ENCODE peak calls at places on chromosome 1, in six cellular contexts. G is ELR; W is HFF-Myc; V is RWPE1; O is mucosa of descending colon; D is stimulated activated CD4-positive, alpha-beta T cell treated with anti-CD3 and anti-CD28 coated beads, Interleukin-15, amount 100 ng/mL, for 1 hour. C is an unnamed sample.

GRCh38 chr1:24707659-24708058 is 37.6 kb upstream of the CLIC4 start:
- DNase-seq in V (no peak), O (no peak), G (peak; percentile 85), D (no peak), W (no peak), C (no peak)

GRCh38 chr1:28112388-28113311 is 24.2 kb upstream of the EYA3 start:
- DNase-seq in V (no peak), O (no peak), D (no peak), W (no peak), G (peak; percentile 98), C (no peak)

GRCh38 chr1:153533689-153534201 is 2.0 kb downstream of the S100A6 start:
- DNase-seq in D (no peak), W (peak; percentile 88), G (peak; percentile 98), V (peak; percentile 94), O (peak; percentile 67), C (peak; percentile 63)

GRCh38 chr1:155321577-155322497 is 1.1 kb downstream of the RUSC1 start:
- DNase-seq in V (no peak), O (peak; percentile 54), G (peak; percentile 16), D (no peak), W (no peak), C (no peak)

GRCh38 chr1:235450886-235451457 is 53.3 kb downstream of the B3GALNT2 start:
- DNase-seq in O (no peak), G (no peak), D (no peak), W (no peak), V (no peak), C (no peak)

GRCh38 chr1:53378932-53379661 is 51.2 kb upstream of the LRP8 start:
- DNase-seq in D (no peak), G (no peak), V (no peak), W (no peak), O (no peak), C (no peak)

GRCh38 chr1:53326598-53327182 is 1.2 kb downstream of the LRP8 start:
- DNase-seq in O (peak; percentile 82), W (no peak), V (peak; percentile 60), D (no peak), G (peak; percentile 53), C (no peak)

GRCh38 chr1:157418231-157418630 is 134.1 kb downstream of the FCRL5 start:
- DNase-seq in V (no peak), O (no peak), D (no peak), G (no peak), W (no peak), C (no peak)

GRCh38 chr1:108877858-108878257 is 1.1 kb downstream of the GPSM2 start:
- DNase-seq in V (no peak), D (no peak), O (no peak), G (peak; percentile 48), W (no peak), C (no peak)

GRCh38 chr1:108527837-108528236 is 32.1 kb upstream of the EEIG2 start:
- DNase-seq in G (no peak), W (no peak), O (no peak), D (no peak), V (no peak), C (no peak)

GRCh38 chr1:226645279-226645976 is 93.7 kb downstream of the ITPKB start:
- DNase-seq in W (no peak), O (peak; percentile 22), V (no peak), G (no peak), D (no peak), C (no peak)

GRCh38 chr1:75985827-75986226 is 53.6 kb upstream of the ASB17 start:
- DNase-seq in W (no peak), O (no peak), V (peak; percentile 33), G (peak; percentile 69), D (no peak), C (no peak)

GRCh38 chr1:176854725-176855433 is 309.6 kb downstream of the ASTN1 start:
- DNase-seq in O (no peak), V (no peak), D (no peak), W (no peak), G (no peak), C (no peak)

GRCh38 chr1:5509664-5510452 is 482.4 kb downstream of the NPHP4 start:
- DNase-seq in V (peak; percentile 83), W (no peak), G (peak; percentile 36), D (peak; percentile 45), O (peak; percentile 74), C (no peak)

GRCh38 chr1:57770772-57771171 is 346.9 kb upstream of the DAB1 start:
- DNase-seq in O (no peak), W (no peak), G (peak; percentile 13), D (no peak), V (no peak), C (no peak)

GRCh38 chr1:67682659-67683197 is 2.3 kb upstream of the GADD45A start:
- DNase-seq in O (no peak), D (no peak), V (peak; percentile 56), G (peak; percentile 96), W (no peak), C (no peak)